ENCODE peak calls at places on chromosomes 12 and 14, in four cellular contexts. G is adrenal gland, J is psoas muscle, Z is HL-60. U is an unnamed sample.

GRCh38 chr12:795305-795704 is 42.9 kb downstream of the WNK1 start:
- DNase-seq in J (no peak), Z (no peak), G (no peak), U (no peak)

GRCh38 chr12:101076940-101077351 is 133.1 kb downstream of the SLC5A8 start:
- DNase-seq in Z (no peak), J (no peak), G (no peak), U (no peak)

GRCh38 chr12:58871557-58871956 is 48.7 kb downstream of the LRIG3 start:
- DNase-seq in G (no peak), Z (no peak), J (no peak), U (no peak)

GRCh38 chr12:108773798-108774788 is 42.8 kb upstream of the CORO1C start:
- DNase-seq in J (peak), G (peak), Z (no peak), U (peak)

GRCh38 chr12:4664111-4664510 is 15.2 kb downstream of the NDUFA9 start:
- DNase-seq in Z (no peak), G (no peak), J (no peak), U (no peak)

GRCh38 chr12:48818831-48819590 is 715 bp downstream of the CACNB3 start:
- DNase-seq in J (no peak), Z (no peak), G (peak), U (peak)

GRCh38 chr14:55754471-55754870 is 174.5 kb downstream of the KTN1 start:
- DNase-seq in Z (no peak), G (no peak), J (no peak), U (no peak)

GRCh38 chr12:20798561-20798960 is 11.9 kb upstream of the SLCO1B3 start:
- DNase-seq in Z (no peak), J (no peak), G (no peak), U (no peak)

GRCh38 chr14:89540009-89540829 is 123.2 kb upstream of the FOXN3 start:
- DNase-seq in G (no peak), Z (no peak), J (no peak), U (no peak)

GRCh38 chr12:120662879-120663278 is 22.5 kb downstream of the CABP1 start:
- DNase-seq in J (no peak), G (no peak), Z (no peak), U (no peak)

GRCh38 chr12:131052891-131053290 is 99.2 kb downstream of the ADGRD1 start:
- DNase-seq in Z (no peak), G (no peak), J (peak), U (no peak)

GRCh38 chr14:104292084-104292970 is 153.9 kb downstream of the KIF26A start:
- DNase-seq in Z (no peak), J (peak), G (no peak), U (peak)

GRCh38 chr14:70045715-70046535 is 142.8 kb downstream of the SLC8A3 start:
- DNase-seq in G (peak), J (peak), Z (peak), U (peak)

GRCh38 chr12:80241576-80242273 is 142.4 kb downstream of the OTOGL start:
- DNase-seq in G (no peak), Z (no peak), J (no peak), U (no peak)

GRCh38 chr12:88188180-88188579 is 46.1 kb downstream of the TMTC3 start:
- DNase-seq in G (no peak), Z (no peak), J (no peak), U (no peak)

GRCh38 chr12:88325076-88325827 is 183.1 kb downstream of the TMTC3 start:
- DNase-seq in J (no peak), Z (no peak), G (no peak), U (no peak)

GRCh38 chr14:29898470-29898869 is 29.2 kb downstream of the PRKD1 start:
- DNase-seq in J (no peak), G (no peak), Z (no peak), U (no peak)
- TF ChIP-seq CTCF in J (no peak), G (no peak), Z (no peak), U (no peak)

GRCh38 chr12:127526925-127527324 is 740.0 kb upstream of the TMEM132C start:
- DNase-seq in Z (no peak), G (no peak), J (no peak), U (no peak)
- TF ChIP-seq CTCF in Z (no peak), G (no peak), J (no peak), U (peak)

GRCh38 chr14:101992708-101993107 is 28.3 kb downstream of the DYNC1H1 start:
- DNase-seq in Z (peak), J (no peak), G (no peak), U (no peak)
- TF ChIP-seq CTCF in Z (no peak), J (no peak), G (no peak), U (no peak)

DNA sequence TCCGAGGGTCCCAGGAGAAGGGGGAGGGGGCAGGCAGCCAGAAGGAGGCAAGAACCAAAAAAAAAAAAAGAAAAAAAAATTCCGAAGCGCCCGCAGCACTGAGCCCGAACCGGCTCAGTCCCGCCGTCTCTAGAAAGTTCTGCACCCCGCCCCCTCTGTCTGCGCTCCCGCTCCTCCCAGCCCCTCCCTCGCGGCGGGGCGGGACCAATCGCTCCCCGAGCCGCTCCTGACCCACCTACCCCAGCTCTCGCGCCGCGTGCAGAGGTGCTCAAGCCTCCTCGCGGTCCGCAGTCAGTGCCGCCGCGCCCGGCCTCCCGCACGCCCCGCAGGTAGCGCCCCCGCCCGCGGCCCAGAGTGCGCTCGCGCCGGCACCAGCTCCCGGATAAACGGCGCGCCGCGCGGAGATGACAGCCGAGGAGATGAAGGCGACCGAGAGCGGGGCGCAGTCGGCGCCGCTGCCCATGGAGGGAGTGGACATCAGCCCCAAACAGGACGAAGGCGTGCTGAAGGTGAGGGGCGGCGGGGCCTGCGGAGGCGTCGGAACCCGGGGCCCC is at the start of gene FKBP4:
- DNase-seq in J (peak), Z (peak), G (peak), U (peak)
- TF ChIP-seq CTCF in J (no peak), Z (no peak), G (no peak), U (no peak)

GRCh38 chr12:106223485-106224391 is 24.1 kb downstream of the CKAP4 start:
- DNase-seq in J (peak), G (peak), Z (no peak), U (peak)
- TF ChIP-seq CTCF in J (peak), G (peak), Z (peak), U (peak)

GRCh38 chr12:76085159-76085868 is 829 bp upstream of the NAP1L1 start:
- DNase-seq in Z (no peak), J (no peak), G (peak), U (no peak)
- TF ChIP-seq CTCF in Z (no peak), J (no peak), G (no peak), U (no peak)

GRCh38 chr14:93998871-93999403 is 1.8 kb downstream of the CCDC197 start:
- DNase-seq in J (peak), Z (no peak), G (no peak), U (no peak)

GRCh38 chr14:94000267-94000666 is 3.2 kb downstream of the CCDC197 start:
- DNase-seq in J (peak), G (no peak), Z (no peak), U (no peak)

GRCh38 chr14:94000986-94001385 is 3.9 kb downstream of the CCDC197 start:
- DNase-seq in J (no peak), Z (no peak), G (no peak), U (peak)

GRCh38 chr14:93997933-93998870 is 1.1 kb downstream of the CCDC197 start:
- DNase-seq in G (no peak), Z (no peak), J (peak), U (no peak)

GRCh38 chr14:93999573-93999972 is 2.5 kb downstream of the CCDC197 start:
- DNase-seq in J (peak), Z (no peak), G (no peak), U (no peak)
- TF ChIP-seq CTCF in J (peak), Z (no peak), G (no peak), U (no peak)

GRCh38 chr14:68715032-68715924 is 77.6 kb downstream of the ZFP36L1 start:
- DNase-seq in G (no peak), Z (no peak), J (no peak), U (no peak)

GRCh38 chr14:68716698-68717097 is 76.2 kb downstream of the ZFP36L1 start:
- DNase-seq in J (no peak), Z (no peak), G (no peak), U (no peak)

GRCh38 chr14:68722186-68722585 is 70.7 kb downstream of the ZFP36L1 start:
- DNase-seq in Z (no peak), J (no peak), G (no peak), U (no peak)

GRCh38 chr14:68719634-68720384 is 73.1 kb downstream of the ZFP36L1 start:
- DNase-seq in Z (no peak), J (no peak), G (no peak), U (no peak)

DNA sequence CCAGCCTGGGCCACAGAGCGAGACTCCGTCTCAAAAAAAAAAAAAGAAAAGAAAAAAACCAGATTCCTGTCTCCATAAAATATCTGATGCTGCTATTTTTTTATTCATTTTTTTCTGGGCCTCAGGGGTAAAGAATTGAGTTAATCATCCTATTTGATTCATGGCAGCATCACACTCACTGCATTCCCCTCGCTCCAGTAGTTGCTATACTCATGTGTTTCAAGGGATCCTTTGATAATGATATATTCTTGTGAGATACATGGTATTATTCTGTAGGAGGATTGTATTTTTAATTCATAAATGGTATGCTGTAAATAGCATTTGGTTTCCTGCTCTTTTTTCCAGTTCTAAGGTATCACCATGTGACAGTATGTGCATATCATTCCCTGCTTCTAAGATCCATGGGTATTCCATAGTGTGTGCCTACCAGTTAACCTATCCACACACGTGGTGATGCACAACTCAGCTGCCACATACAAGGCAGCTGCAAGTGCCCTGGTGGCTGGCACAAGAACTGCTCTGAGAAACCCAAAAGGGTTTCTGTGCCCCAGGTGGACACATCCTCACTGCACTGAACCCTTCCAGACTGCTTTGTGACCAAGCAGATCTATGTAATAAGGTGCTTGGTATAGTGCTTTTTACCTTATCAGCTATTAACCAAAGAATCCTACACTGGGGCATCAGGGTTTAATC is 74.7 kb downstream of the ZFP36L1 start:
- DNase-seq in G (no peak), J (no peak), Z (no peak), U (no peak)
- TF ChIP-seq CTCF in G (peak), J (no peak), Z (no peak), U (peak)